ENCODE peak calls at places on chromosome 14, in four cellular contexts. One of them, this sample, is unnamed.

GRCh38 chr14:61581955-61582615 is 113.2 kb upstream of the HIF1A start:
- DNase-seq in neural progenitor cell: no peak
- DNase-seq in NCI-H1694: no peak
- DNase-seq in GM12892: no peak
- DNase-seq in this sample: no peak

GRCh38 chr14:30601579-30601916 is 20.6 kb upstream of the SCFD1 start:
- DNase-seq in neural progenitor cell: no peak
- DNase-seq in NCI-H1694: no peak
- DNase-seq in GM12892: no peak
- DNase-seq in this sample: no peak

GRCh38 chr14:61609143-61609851 is 86.0 kb upstream of the HIF1A start:
- DNase-seq in neural progenitor cell: peak; percentile 79
- DNase-seq in NCI-H1694: peak; percentile 42
- DNase-seq in GM12892: no peak
- DNase-seq in this sample: peak; percentile 26

GRCh38 chr14:65961004-65961403 is 525.2 kb upstream of the CCDC196 start:
- DNase-seq in neural progenitor cell: peak; percentile 81
- DNase-seq in NCI-H1694: peak; percentile 74
- DNase-seq in GM12892: peak; percentile 13
- DNase-seq in this sample: peak; percentile 75

GRCh38 chr14:73472182-73473114 is 14.1 kb upstream of the NUMB start:
- DNase-seq in neural progenitor cell: peak; percentile 71
- DNase-seq in NCI-H1694: peak; percentile 95
- DNase-seq in GM12892: no peak
- DNase-seq in this sample: no peak

GRCh38 chr14:105143451-105144230 is 24.9 kb downstream of the JAG2 start:
- DNase-seq in neural progenitor cell: no peak
- DNase-seq in NCI-H1694: no peak
- DNase-seq in GM12892: no peak
- DNase-seq in this sample: no peak

GRCh38 chr14:99318959-99319295 is 46.9 kb upstream of the BCL11B start:
- DNase-seq in neural progenitor cell: no peak
- DNase-seq in NCI-H1694: no peak
- DNase-seq in GM12892: no peak
- DNase-seq in this sample: no peak

GRCh38 chr14:37668646-37669045 is 73.2 kb downstream of the TTC6 start:
- DNase-seq in neural progenitor cell: no peak
- DNase-seq in NCI-H1694: no peak
- DNase-seq in GM12892: no peak
- DNase-seq in this sample: no peak

GRCh38 chr14:66284346-66284745 is 201.8 kb upstream of the CCDC196 start:
- DNase-seq in neural progenitor cell: no peak
- DNase-seq in NCI-H1694: no peak
- DNase-seq in GM12892: no peak
- DNase-seq in this sample: no peak

GRCh38 chr14:88791629-88792571 is 853 bp downstream of the EML5 start:
- DNase-seq in neural progenitor cell: peak; percentile 37
- DNase-seq in NCI-H1694: no peak
- DNase-seq in GM12892: peak; percentile 2
- DNase-seq in this sample: peak; percentile 5

GRCh38 chr14:99101826-99102461 is 170.1 kb downstream of the BCL11B start:
- DNase-seq in neural progenitor cell: peak; percentile 50
- DNase-seq in NCI-H1694: no peak
- DNase-seq in GM12892: no peak
- DNase-seq in this sample: no peak

GRCh38 chr14:90272523-90272922 is 16.2 kb downstream of the PSMC1 start:
- DNase-seq in neural progenitor cell: no peak
- DNase-seq in NCI-H1694: no peak
- DNase-seq in GM12892: no peak
- DNase-seq in this sample: no peak

GRCh38 chr14:100072783-100073346 is 7.6 kb downstream of the EVL start:
- DNase-seq in neural progenitor cell: no peak
- DNase-seq in NCI-H1694: no peak
- DNase-seq in GM12892: no peak
- DNase-seq in this sample: no peak

GRCh38 chr14:72710212-72710611 is 183.7 kb downstream of the DPF3 start:
- DNase-seq in neural progenitor cell: no peak
- DNase-seq in NCI-H1694: no peak
- DNase-seq in GM12892: no peak
- DNase-seq in this sample: no peak

GRCh38 chr14:71574976-71575375 is 357.3 kb upstream of the RGS6 start:
- DNase-seq in neural progenitor cell: no peak
- DNase-seq in NCI-H1694: no peak
- DNase-seq in GM12892: no peak
- DNase-seq in this sample: no peak

GRCh38 chr14:69135133-69135532 is 17.8 kb downstream of the DCAF5 start:
- DNase-seq in neural progenitor cell: no peak
- DNase-seq in NCI-H1694: no peak
- DNase-seq in GM12892: no peak
- DNase-seq in this sample: no peak

GRCh38 chr14:76591270-76591669 is 170.0 kb upstream of the VASH1 start:
- DNase-seq in neural progenitor cell: peak; percentile 52
- DNase-seq in NCI-H1694: peak; percentile 67
- DNase-seq in GM12892: no peak
- DNase-seq in this sample: no peak

GRCh38 chr14:52871606-52872005 is 79.2 kb downstream of the FERMT2 start:
- DNase-seq in neural progenitor cell: no peak
- DNase-seq in NCI-H1694: no peak
- DNase-seq in GM12892: no peak
- DNase-seq in this sample: no peak

GRCh38 chr14:96264850-96265249 is 8.8 kb downstream of the BDKRB1 start:
- DNase-seq in neural progenitor cell: peak; percentile 25
- DNase-seq in NCI-H1694: peak; percentile 17
- DNase-seq in GM12892: no peak
- DNase-seq in this sample: no peak

GRCh38 chr14:92539875-92540274 is 26.3 kb downstream of the RIN3 start:
- DNase-seq in neural progenitor cell: no peak
- DNase-seq in NCI-H1694: no peak
- DNase-seq in GM12892: no peak
- DNase-seq in this sample: no peak

GRCh38 chr14:70642313-70643235 is 858 bp downstream of the TTC9 start:
- DNase-seq in neural progenitor cell: peak; percentile 9
- DNase-seq in NCI-H1694: no peak
- DNase-seq in GM12892: peak; percentile 60
- DNase-seq in this sample: peak; percentile 14

GRCh38 chr14:71262466-71262865 is 355.2 kb downstream of the PCNX1 start:
- DNase-seq in neural progenitor cell: no peak
- DNase-seq in NCI-H1694: no peak
- DNase-seq in GM12892: no peak
- DNase-seq in this sample: no peak

GRCh38 chr14:64465856-64466554 is 706 bp downstream of the AKAP5 start:
- DNase-seq in neural progenitor cell: peak; percentile 81
- DNase-seq in NCI-H1694: no peak
- DNase-seq in GM12892: no peak
- DNase-seq in this sample: peak; percentile 49

GRCh38 chr14:56195219-56195618 is 77.0 kb downstream of the PELI2 start:
- DNase-seq in neural progenitor cell: peak; percentile 63
- DNase-seq in NCI-H1694: no peak
- DNase-seq in GM12892: no peak
- DNase-seq in this sample: peak; percentile 36

GRCh38 chr14:98956181-98956580 is 315.8 kb downstream of the BCL11B start:
- DNase-seq in neural progenitor cell: no peak
- DNase-seq in NCI-H1694: no peak
- DNase-seq in GM12892: no peak
- DNase-seq in this sample: no peak

GRCh38 chr14:100117647-100118376 is 41.6 kb downstream of the DEGS2 start:
- DNase-seq in neural progenitor cell: no peak
- DNase-seq in NCI-H1694: no peak
- DNase-seq in GM12892: no peak
- DNase-seq in this sample: no peak

GRCh38 chr14:95664546-95664945 is 21.7 kb upstream of the TCL1B start:
- DNase-seq in neural progenitor cell: no peak
- DNase-seq in NCI-H1694: peak; percentile 23
- DNase-seq in GM12892: no peak
- DNase-seq in this sample: no peak

GRCh38 chr14:92599786-92600185 is 86.2 kb downstream of the RIN3 start:
- DNase-seq in neural progenitor cell: no peak
- DNase-seq in NCI-H1694: no peak
- DNase-seq in GM12892: no peak
- DNase-seq in this sample: no peak

GRCh38 chr14:75249958-75250336 is 28.7 kb upstream of the FOS start:
- DNase-seq in neural progenitor cell: no peak
- DNase-seq in NCI-H1694: no peak
- DNase-seq in GM12892: no peak
- DNase-seq in this sample: no peak

GRCh38 chr14:65496178-65496993 is 83.9 kb downstream of the FUT8 start:
- DNase-seq in neural progenitor cell: no peak
- DNase-seq in NCI-H1694: no peak
- DNase-seq in GM12892: no peak
- DNase-seq in this sample: no peak

GRCh38 chr14:91367173-91368171 is 50.1 kb downstream of the CCDC88C start:
- DNase-seq in neural progenitor cell: no peak
- DNase-seq in NCI-H1694: no peak
- DNase-seq in GM12892: peak; percentile 73
- DNase-seq in this sample: no peak

GRCh38 chr14:31206536-31207286 is 882 bp downstream of the HECTD1 start:
- DNase-seq in neural progenitor cell: peak; percentile 43
- DNase-seq in NCI-H1694: no peak
- DNase-seq in GM12892: peak; percentile 23
- DNase-seq in this sample: peak; percentile 50

GRCh38 chr14:98140862-98141261 is 1131.1 kb downstream of the BCL11B start:
- DNase-seq in neural progenitor cell: no peak
- DNase-seq in NCI-H1694: no peak
- DNase-seq in GM12892: no peak
- DNase-seq in this sample: no peak